ENCODE peak calls at places on chromosomes 6 and 20, in four cellular contexts. F is esophagus squamous epithelium; K is mammary epithelial cell; A is CD8-positive, alpha-beta T cell. X is an unnamed sample.

GRCh38 chr20:21179796-21180195 is 53.9 kb downstream of the KIZ start:
- DNase-seq in F (no peak), K (no peak), A (no peak), X (no peak)

GRCh38 chr6:137799950-137800568 is 67.0 kb upstream of the TNFAIP3 start:
- DNase-seq in F (no peak), K (peak), A (peak), X (peak)

GRCh38 chr6:79646006-79646405 is 14.9 kb downstream of the SH3BGRL2 start:
- DNase-seq in F (no peak), K (no peak), A (no peak), X (no peak)

GRCh38 chr6:139364982-139365379 is 9.5 kb downstream of the CITED2 start:
- DNase-seq in F (no peak), K (no peak), A (no peak), X (no peak)

GRCh38 chr20:22339091-22339881 is 245.1 kb downstream of the FOXA2 start:
- DNase-seq in F (no peak), K (peak), A (no peak), X (peak)

GRCh38 chr20:3042621-3043020 is 801 bp upstream of the GNRH2 start:
- DNase-seq in F (no peak), K (no peak), A (no peak), X (no peak)

GRCh38 chr6:32075781-32076494 is 33.2 kb downstream of the TNXB start:
- DNase-seq in F (no peak), K (peak), A (no peak), X (no peak)

GRCh38 chr6:25369043-25369442 is 89.9 kb downstream of the CARMIL1 start:
- DNase-seq in F (no peak), K (no peak), A (no peak), X (no peak)

GRCh38 chr6:110518281-110518623 is 41.8 kb upstream of the SLC22A16 start:
- DNase-seq in F (no peak), K (no peak), A (no peak), X (no peak)

GRCh38 chr6:84284428-84285033 is 57.1 kb upstream of the CEP162 start:
- DNase-seq in F (no peak), K (peak), A (no peak), X (no peak)

GRCh38 chr20:11232249-11232648 is 558.5 kb upstream of the JAG1 start:
- DNase-seq in F (no peak), K (no peak), A (no peak), X (no peak)

GRCh38 chr6:135170849-135171248 is 10.3 kb upstream of the MYB start:
- DNase-seq in F (no peak), K (peak), A (no peak), X (no peak)

GRCh38 chr6:158755636-158756035 is 63.5 kb downstream of the EZR start:
- DNase-seq in F (no peak), K (no peak), A (no peak), X (no peak)

GRCh38 chr20:41268402-41268801 is 49.1 kb downstream of the ZHX3 start:
- DNase-seq in F (no peak), K (no peak), A (no peak), X (no peak)

GRCh38 chr20:14979472-14979986 is 642.1 kb upstream of the FLRT3 start:
- DNase-seq in F (no peak), K (no peak), A (no peak), X (no peak)

GRCh38 chr6:154138806-154139205 is 99.8 kb downstream of the OPRM1 start:
- DNase-seq in F (no peak), K (peak), A (no peak), X (peak)

GRCh38 chr20:63847374-63848002 is 13.8 kb upstream of the ABHD16B start:
- DNase-seq in F (no peak), K (no peak), A (no peak), X (no peak)

GRCh38 chr6:125002090-125002741 is 40.0 kb downstream of the RNF217 start:
- DNase-seq in F (no peak), K (no peak), A (no peak), X (no peak)

GRCh38 chr6:134873500-134874388 is 76.2 kb downstream of the ALDH8A1 start:
- DNase-seq in F (no peak), K (no peak), A (no peak), X (no peak)

GRCh38 chr6:163190786-163191185 is 223.7 kb upstream of the QKI start:
- DNase-seq in F (no peak), K (no peak), A (no peak), X (no peak)

GRCh38 chr6:163189609-163190008 is 224.9 kb upstream of the QKI start:
- DNase-seq in F (no peak), K (no peak), A (no peak), X (no peak)

GRCh38 chr6:163191704-163192537 is 222.6 kb upstream of the QKI start:
- DNase-seq in F (no peak), K (no peak), A (no peak), X (no peak)

GRCh38 chr6:163193326-163193725 is 221.2 kb upstream of the QKI start:
- DNase-seq in F (no peak), K (no peak), A (no peak), X (no peak)

DNA sequence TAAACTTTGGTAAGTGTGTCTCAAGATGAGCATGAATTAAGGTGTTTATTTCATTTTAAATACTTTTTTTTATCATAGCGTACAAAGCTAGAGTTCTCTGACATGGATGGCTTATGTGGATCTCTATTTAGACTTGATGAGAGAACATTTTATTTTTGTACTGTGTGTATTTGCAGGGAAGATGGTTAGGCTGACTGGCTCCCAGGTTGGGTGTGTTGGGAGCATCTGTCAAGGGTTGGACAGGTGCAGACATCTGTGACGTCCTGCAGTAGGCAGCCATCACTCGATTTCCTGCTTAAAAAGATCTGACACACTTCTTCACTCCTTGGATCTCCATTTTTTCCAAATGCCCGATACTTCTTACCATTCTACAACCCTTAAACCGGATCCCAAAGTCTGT is 221.9 kb upstream of the QKI start:
- DNase-seq in F (no peak), K (no peak), A (no peak), X (no peak)
- H3K27ac ChIP-seq in F (no peak), K (no peak), A (no peak), X (no peak)

GRCh38 chr20:62549029-62549428 is 73.2 kb upstream of the GATA5 start:
- DNase-seq in F (no peak), K (no peak), A (no peak), X (no peak)
- TF ChIP-seq CTCF in F (no peak), K (no peak), A (no peak), X (no peak)

GRCh38 chr6:17584241-17584803 is 15.8 kb upstream of the FAM8A1 start:
- DNase-seq in F (no peak), K (peak), A (no peak), X (peak)

GRCh38 chr6:17577059-17577458 is 23.0 kb upstream of the FAM8A1 start:
- DNase-seq in F (no peak), K (no peak), A (no peak), X (no peak)

GRCh38 chr6:17585766-17586502 is 14.2 kb upstream of the FAM8A1 start:
- DNase-seq in F (no peak), K (peak), A (no peak), X (peak)

GRCh38 chr6:17583811-17584210 is 16.3 kb upstream of the FAM8A1 start:
- DNase-seq in F (no peak), K (no peak), A (no peak), X (no peak)

GRCh38 chr6:17580518-17581048 is 19.5 kb upstream of the FAM8A1 start:
- DNase-seq in F (no peak), K (peak), A (no peak), X (peak)
- H3K27ac ChIP-seq in F (peak), K (no peak), A (no peak), X (peak)

GRCh38 chr20:57583289-57584257 is 22.7 kb downstream of the PCK1 start:
- DNase-seq in F (no peak), K (no peak), A (no peak), X (no peak)

GRCh38 chr20:57580478-57581201 is 19.7 kb downstream of the PCK1 start:
- DNase-seq in F (no peak), K (no peak), A (no peak), X (no peak)

GRCh38 chr20:57582029-57582378 is 21.1 kb downstream of the PCK1 start:
- DNase-seq in F (no peak), K (no peak), A (no peak), X (no peak)

GRCh38 chr20:57581202-57582028 is 20.5 kb downstream of the PCK1 start:
- DNase-seq in F (no peak), K (no peak), A (no peak), X (no peak)

DNA sequence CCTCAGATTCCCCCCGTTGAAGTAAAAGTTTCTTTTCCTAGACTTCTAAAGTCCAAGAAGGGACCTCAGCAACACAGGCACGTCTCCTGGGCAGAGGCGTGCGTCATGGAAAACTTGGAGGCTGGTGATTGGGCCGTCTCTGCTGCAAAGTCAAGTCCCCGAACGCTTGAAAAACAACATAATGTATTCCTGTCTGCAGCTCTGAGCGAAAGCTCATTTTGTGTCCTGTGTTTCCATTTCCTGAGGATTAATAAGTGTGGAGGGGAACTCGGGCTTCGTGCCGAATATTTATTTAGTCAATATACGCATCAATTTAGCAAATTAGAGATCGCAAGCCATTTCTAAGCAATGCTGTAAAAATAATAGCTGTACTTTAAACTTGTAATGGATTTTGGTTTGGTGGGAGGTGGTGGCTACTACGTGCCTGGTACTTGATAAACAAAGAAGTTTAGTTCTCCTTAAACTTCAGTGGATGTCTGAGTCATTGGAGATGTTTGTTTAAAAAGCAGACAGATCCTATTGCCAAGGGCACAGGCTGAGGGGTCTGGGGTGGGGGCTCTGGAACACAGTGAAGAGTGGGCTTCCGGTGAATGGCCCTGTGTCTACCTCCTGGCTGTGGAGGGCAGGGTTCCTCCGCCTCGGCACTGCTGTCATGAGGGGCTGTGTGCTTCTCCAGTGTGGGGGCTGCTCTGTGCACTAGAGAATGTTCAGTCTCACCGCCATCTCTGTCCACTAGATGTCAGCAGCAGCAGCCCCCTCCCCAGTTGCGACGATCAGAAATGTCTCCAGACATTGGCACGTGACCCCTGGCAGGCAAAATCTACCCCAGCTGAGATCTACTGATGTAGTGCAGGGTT is 21.8 kb downstream of the PCK1 start:
- DNase-seq in F (no peak), K (no peak), A (no peak), X (no peak)
- TF ChIP-seq CTCF in F (peak), K (no peak), A (no peak), X (peak)

DNA sequence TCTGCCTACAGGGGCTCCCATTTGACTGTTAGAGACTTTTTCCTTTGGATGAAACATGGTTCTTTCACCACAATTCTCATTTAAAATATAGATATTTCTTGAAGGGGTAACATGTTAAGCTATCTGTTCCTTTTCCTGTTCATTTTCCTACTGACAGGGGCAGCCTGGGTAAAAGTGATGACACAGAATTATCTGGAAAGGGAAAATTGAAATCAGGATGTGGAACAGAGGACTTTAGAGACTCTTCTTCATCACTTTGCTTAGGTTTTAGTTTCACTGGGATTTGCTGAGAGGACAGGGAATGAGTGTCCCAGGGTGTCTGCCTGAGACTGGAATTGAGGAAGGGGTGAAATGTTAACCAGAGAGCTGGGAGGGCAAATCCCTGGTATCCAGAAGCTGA is 116.0 kb downstream of the RNF144B start:
- DNase-seq in F (no peak), K (no peak), A (no peak), X (no peak)
- H3K27ac ChIP-seq in F (peak), K (peak), A (no peak), X (no peak)

GRCh38 chr6:120378582-120379220 is 955.6 kb downstream of the TBC1D32 start:
- DNase-seq in F (no peak), K (peak), A (no peak), X (peak)
- TF ChIP-seq CTCF in F (peak), K (peak), A (no peak), X (peak)

DNA sequence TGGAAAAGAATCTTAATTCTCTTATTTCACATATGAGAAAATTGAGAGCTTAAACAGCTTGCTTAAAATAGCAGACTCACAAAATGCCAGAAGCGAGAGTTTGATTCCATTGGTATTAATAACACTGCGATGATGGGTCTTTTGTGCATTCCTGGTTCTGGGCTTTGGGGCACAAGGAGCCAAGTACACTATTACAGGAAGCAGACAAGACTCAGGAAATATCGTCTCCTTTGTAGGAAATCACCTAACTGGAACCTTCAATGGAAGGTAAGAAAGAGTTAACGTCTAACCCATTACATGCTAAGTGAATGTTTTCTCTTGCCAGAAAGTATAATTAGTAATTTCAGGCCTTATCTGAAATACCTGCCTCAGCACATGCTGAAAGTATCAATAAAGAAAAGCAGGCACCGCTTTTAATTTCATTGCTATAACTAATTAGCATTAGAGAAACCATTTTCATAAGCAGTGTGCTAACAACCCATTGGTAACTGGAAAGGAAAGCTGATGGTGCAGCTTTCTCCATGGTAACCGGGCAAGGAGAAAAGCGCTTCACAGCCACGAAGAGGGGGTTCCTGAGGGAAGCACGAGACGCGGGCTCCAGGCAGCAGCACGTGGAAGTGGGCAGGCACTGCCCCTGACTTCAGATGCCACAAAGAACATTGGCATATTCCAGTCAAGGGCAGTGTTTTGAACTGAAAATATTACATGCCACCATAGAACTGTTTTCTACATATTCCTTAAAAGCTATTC is 206.7 kb upstream of the AGPAT4 start:
- DNase-seq in F (no peak), K (no peak), A (no peak), X (no peak)
- H3K27ac ChIP-seq in F (no peak), K (no peak), A (no peak), X (no peak)

X was measured in RWPE1.